ENCODE peak calls at places on chromosome 3, in seven cellular contexts. B is CD4-positive, CD25-positive, alpha-beta regulatory T cell; M is lung microvascular endothelial cell; Z is Right ventricle myocardium superior; O is fibroblast of lung; H is mucosa of descending colon; U is NCI-H1105 treated with DMSO at 0.1 percent for 48 hours. A is an unnamed sample.

GRCh38 chr3:141243295-141243707 is 11.7 kb downstream of the PXYLP1 start:
- DNase-seq in Z (no peak), H (no peak), O (no peak), U (no peak), M (peak; percentile 73), B (peak; percentile 70), A (peak; percentile 39)

GRCh38 chr3:156230291-156230900 is 110.0 kb downstream of the KCNAB1 start:
- DNase-seq in U (peak; percentile 34), Z (no peak), B (no peak), O (no peak), M (no peak), H (no peak), A (no peak)

GRCh38 chr3:101038880-101039279 is 45.7 kb upstream of the ABI3BP start:
- DNase-seq in O (no peak), B (no peak), U (no peak), Z (no peak), H (no peak), M (peak; percentile 16), A (no peak)

GRCh38 chr3:51389423-51390183 is 1.5 kb upstream of the RBM15B start:
- DNase-seq in H (peak; percentile 67), O (peak; percentile 46), M (peak; percentile 70), Z (peak; percentile 68), B (peak; percentile 72), U (peak; percentile 27), A (peak; percentile 42)

GRCh38 chr3:124059580-124059979 is 67.7 kb upstream of the ROPN1 start:
- DNase-seq in H (no peak), B (no peak), M (no peak), U (no peak), O (peak; percentile 69), Z (no peak), A (no peak)

GRCh38 chr3:53218136-53218535 is 37.7 kb downstream of the TKT start:
- DNase-seq in O (no peak), U (no peak), B (no peak), H (no peak), Z (peak; percentile 42), M (no peak), A (no peak)

GRCh38 chr3:45957606-45958005 is 14.3 kb downstream of the CXCR6 start:
- DNase-seq in O (no peak), U (peak; percentile 29), H (no peak), Z (no peak), M (no peak), B (no peak), A (no peak)

GRCh38 chr3:190303887-190304286 is 18.4 kb downstream of the CLDN1 start:
- DNase-seq in Z (no peak), U (no peak), B (no peak), H (no peak), M (no peak), O (no peak), A (no peak)

GRCh38 chr3:122797291-122797690 is 2.4 kb downstream of the SLC49A4 start:
- DNase-seq in Z (no peak), M (no peak), H (no peak), O (no peak), U (no peak), B (peak; percentile 86), A (no peak)

GRCh38 chr3:170490828-170491560 is 72.3 kb downstream of the CLDN11 start:
- DNase-seq in H (no peak), Z (no peak), U (no peak), O (no peak), M (no peak), B (no peak), A (no peak)

GRCh38 chr3:20912406-20912805 is 726.4 kb upstream of the SGO1 start:
- DNase-seq in H (no peak), O (no peak), M (no peak), U (no peak), Z (no peak), B (no peak), A (no peak)

GRCh38 chr3:13506680-13507079 is 26.6 kb downstream of the HDAC11 start:
- DNase-seq in B (no peak), Z (peak; percentile 17), U (no peak), M (no peak), H (peak; percentile 31), O (no peak), A (no peak)

GRCh38 chr3:187465503-187465902 is 97.3 kb downstream of the RTP4 start:
- DNase-seq in U (no peak), Z (no peak), B (no peak), H (no peak), M (no peak), O (no peak), A (no peak)

GRCh38 chr3:13932578-13933295 is 52.9 kb upstream of the WNT7A start:
- DNase-seq in M (no peak), B (peak; percentile 11), O (no peak), U (no peak), Z (no peak), H (no peak), A (no peak)

GRCh38 chr3:41369838-41370237 is 170.5 kb downstream of the CTNNB1 start:
- DNase-seq in M (no peak), O (no peak), B (no peak), H (no peak), U (peak; percentile 66), Z (no peak), A (no peak)

GRCh38 chr3:42590989-42591756 is 513 bp downstream of the SS18L2 start:
- DNase-seq in Z (no peak), O (no peak), U (no peak), B (no peak), H (peak; percentile 61), M (peak; percentile 39), A (no peak)

GRCh38 chr3:43794776-43795175 is 104.0 kb downstream of the ABHD5 start:
- DNase-seq in B (no peak), U (no peak), M (no peak), O (peak; percentile 37), H (no peak), Z (no peak), A (no peak)

GRCh38 chr3:139506792-139507191 is 30.5 kb upstream of the RBP2 start:
- DNase-seq in B (no peak), M (no peak), U (no peak), Z (no peak), O (peak; percentile 5), H (no peak), A (no peak)

GRCh38 chr3:157939166-157939565 is 167.1 kb downstream of the SHOX2 start:
- DNase-seq in H (no peak), U (no peak), B (no peak), M (no peak), O (no peak), Z (no peak), A (no peak)

GRCh38 chr3:83457516-83457915 is 1501.3 kb upstream of the CADM2 start:
- DNase-seq in U (no peak), B (no peak), Z (no peak), H (no peak), M (no peak), O (no peak), A (no peak)

GRCh38 chr3:133996251-133996661 is 33.5 kb downstream of the SLCO2A1 start:
- DNase-seq in M (no peak), O (no peak), Z (no peak), U (no peak), B (no peak), H (no peak), A (no peak)

GRCh38 chr3:119695480-119695879 is 7.3 kb upstream of the CFAP91 start:
- DNase-seq in H (no peak), U (no peak), O (peak; percentile 13), Z (no peak), B (no peak), M (peak; percentile 4), A (no peak)

GRCh38 chr3:70064194-70064787 is 64.8 kb downstream of the SAMMSON start:
- DNase-seq in B (peak; percentile 21), H (no peak), U (peak; percentile 19), Z (no peak), O (peak; percentile 66), M (peak; percentile 48), A (no peak)

GRCh38 chr3:69864141-69864540 is 124.9 kb downstream of the MITF start:
- DNase-seq in B (no peak), O (no peak), U (no peak), Z (no peak), M (no peak), H (no peak), A (no peak)

GRCh38 chr3:44511238-44511567 is 33.7 kb upstream of the ZNF445 start:
- DNase-seq in B (peak; percentile 14), O (peak; percentile 19), H (no peak), M (no peak), Z (no peak), U (no peak), A (no peak)

GRCh38 chr3:104632947-104633346 is 733.8 kb upstream of the ALCAM start:
- DNase-seq in Z (no peak), B (no peak), H (no peak), U (no peak), O (no peak), M (peak; percentile 10), A (no peak)

GRCh38 chr3:112629425-112629824 is 11.5 kb downstream of the CCDC80 start:
- DNase-seq in H (no peak), U (no peak), M (peak; percentile 93), B (peak; percentile 14), O (peak; percentile 99), Z (peak; percentile 65), A (no peak)

GRCh38 chr3:23588547-23588946 is 217.2 kb upstream of the UBE2E1 start:
- DNase-seq in B (no peak), Z (no peak), U (no peak), H (no peak), M (no peak), O (no peak), A (no peak)

GRCh38 chr3:7015683-7016440 is 154.9 kb downstream of the GRM7 start:
- DNase-seq in M (no peak), Z (no peak), H (no peak), B (no peak), U (no peak), O (no peak), A (no peak)

GRCh38 chr3:52495777-52496602 is 852 bp downstream of the STAB1 start:
- DNase-seq in M (peak; percentile 88), B (no peak), U (no peak), O (peak; percentile 62), Z (peak; percentile 48), H (no peak), A (no peak)

GRCh38 chr3:122918576-122919290 is 108.8 kb downstream of the SEMA5B start:
- DNase-seq in U (no peak), O (peak; percentile 15), B (no peak), H (no peak), M (peak; percentile 42), Z (no peak), A (no peak)

GRCh38 chr3:52879581-52879980 is 17.8 kb downstream of the STIMATE start:
- DNase-seq in U (no peak), B (no peak), Z (no peak), M (no peak), H (no peak), O (no peak), A (no peak)